ENCODE peak calls at places on chromosomes 11 and 22, in ten cellular contexts. R is esophagus muscularis mucosa, T is transverse colon, E is A549, I is upper lobe of left lung, B is suprapubic skin, K is HepG2, N is ovary, G is tibial nerve, P is H1. M is an unnamed sample.
A peak's percentile ranks its signal among the peaks of the same experiment; 100 is the strongest.

GRCh38 chr11:4511846-4512245 is 29.4 kb downstream of the OR52K1 start:
- DNase-seq in R (no peak), T (no peak), E (no peak), I (no peak), B (no peak), K (no peak), N (peak; percentile 57), G (no peak), P (no peak), M (no peak)

GRCh38 chr11:61535998-61536675 is 27.6 kb downstream of the LRRC10B start:
- DNase-seq in R (no peak), T (no peak), E (no peak), I (no peak), B (no peak), K (no peak), N (no peak), G (no peak), P (no peak), M (no peak)

GRCh38 chr11:62398011-62398994 is 20.5 kb upstream of the SCGB1A1 start:
- DNase-seq in R (no peak), T (no peak), E (peak; percentile 53), I (peak; percentile 76), B (no peak), K (peak; percentile 54), N (peak; percentile 64), G (no peak), P (no peak), M (peak; percentile 76)

GRCh38 chr11:82458777-82459176 is 274.9 kb downstream of the FAM181B start:
- DNase-seq in R (no peak), T (no peak), E (no peak), I (no peak), B (no peak), K (no peak), N (no peak), G (no peak), P (no peak), M (no peak)

GRCh38 chr11:47786373-47786772 is 19.2 kb upstream of the FNBP4 start:
- DNase-seq in R (no peak), T (no peak), E (no peak), I (no peak), B (no peak), K (no peak), N (no peak), G (no peak), P (no peak), M (no peak)

GRCh38 chr11:2581931-2582435 is 117.8 kb downstream of the KCNQ1OT1 start:
- DNase-seq in R (no peak), T (peak; percentile 5), E (no peak), I (peak; percentile 79), B (no peak), K (no peak), N (peak; percentile 31), G (peak; percentile 4), P (no peak), M (no peak)

GRCh38 chr22:47233316-47234243 is 471.1 kb downstream of the TBC1D22A start:
- DNase-seq in R (peak; percentile 78), T (no peak), E (no peak), I (no peak), B (no peak), K (no peak), N (no peak), G (no peak), P (no peak), M (no peak)

GRCh38 chr22:29301716-29302401 is 4.6 kb upstream of the GAS2L1 start:
- DNase-seq in R (no peak), T (no peak), E (no peak), I (no peak), B (peak; percentile 68), K (no peak), N (no peak), G (no peak), P (peak; percentile 53), M (no peak)

GRCh38 chr11:86769219-86769618 is 31.1 kb upstream of the PRSS23 start:
- DNase-seq in R (peak; percentile 70), T (no peak), E (no peak), I (no peak), B (no peak), K (no peak), N (no peak), G (no peak), P (no peak), M (no peak)

GRCh38 chr11:44340656-44341055 is 30.7 kb upstream of the ALX4 start:
- DNase-seq in R (no peak), T (no peak), E (no peak), I (no peak), B (no peak), K (no peak), N (peak; percentile 7), G (no peak), P (no peak), M (no peak)

GRCh38 chr11:746289-747175 is 732 bp upstream of the TALDO1 start:
- DNase-seq in R (no peak), T (no peak), E (no peak), I (no peak), B (no peak), K (no peak), N (no peak), G (no peak), P (no peak), M (peak; percentile 65)

GRCh38 chr22:41315586-41315985 is 14.3 kb downstream of the ZC3H7B start:
- DNase-seq in R (no peak), T (no peak), E (no peak), I (no peak), B (no peak), K (no peak), N (no peak), G (no peak), P (no peak), M (no peak)

GRCh38 chr22:26762503-26763170 is 105.2 kb downstream of the MIAT start:
- DNase-seq in R (no peak), T (no peak), E (no peak), I (no peak), B (no peak), K (no peak), N (no peak), G (no peak), P (no peak), M (no peak)

GRCh38 chr11:68655406-68655805 is 28.9 kb upstream of the GAL start:
- DNase-seq in R (no peak), T (no peak), E (no peak), I (no peak), B (peak; percentile 41), K (no peak), N (no peak), G (no peak), P (no peak), M (no peak)

GRCh38 chr11:70064726-70065317 is 13.3 kb upstream of the ANO1 start:
- DNase-seq in R (peak; percentile 90), T (no peak), E (no peak), I (no peak), B (no peak), K (no peak), N (no peak), G (no peak), P (peak; percentile 41), M (no peak)

GRCh38 chr11:62909107-62909894 is 11.9 kb downstream of the CHRM1 start:
- DNase-seq in R (no peak), T (peak; percentile 85), E (peak; percentile 70), I (no peak), B (no peak), K (peak; percentile 70), N (peak; percentile 63), G (peak; percentile 25), P (peak; percentile 88), M (peak; percentile 72)

GRCh38 chr11:117395476-117395875 is 67.8 kb downstream of the CEP164 start:
- DNase-seq in R (no peak), T (no peak), E (no peak), I (no peak), B (no peak), K (no peak), N (no peak), G (no peak), P (no peak), M (peak; percentile 15)

GRCh38 chr22:28051787-28052356 is 132.8 kb upstream of the PITPNB start:
- DNase-seq in R (no peak), T (peak; percentile 67), E (peak; percentile 21), I (no peak), B (no peak), K (peak; percentile 43), N (peak; percentile 84), G (peak; percentile 64), P (peak; percentile 92), M (peak; percentile 84)

GRCh38 chr22:28053871-28054621 is 135.0 kb upstream of the PITPNB start:
- DNase-seq in R (no peak), T (no peak), E (no peak), I (no peak), B (no peak), K (no peak), N (no peak), G (no peak), P (no peak), M (no peak)

GRCh38 chr22:28054622-28054871 is 135.5 kb upstream of the PITPNB start:
- DNase-seq in R (no peak), T (no peak), E (no peak), I (no peak), B (no peak), K (no peak), N (no peak), G (no peak), P (no peak), M (no peak)

GRCh38 chr22:28051091-28051786 is 132.2 kb upstream of the PITPNB start:
- DNase-seq in R (no peak), T (no peak), E (no peak), I (no peak), B (no peak), K (no peak), N (no peak), G (no peak), P (no peak), M (no peak)

GRCh38 chr22:28052818-28053217 is 133.8 kb upstream of the PITPNB start:
- DNase-seq in R (no peak), T (no peak), E (no peak), I (no peak), B (no peak), K (no peak), N (no peak), G (no peak), P (no peak), M (no peak)
- TF ChIP-seq EP300 in R (no peak), T (no peak), E (no peak), I (no peak), B (no peak), K (no peak), N (no peak), G (no peak), P (no peak), M (no peak)

GRCh38 chr11:99069831-99070444 is 49.2 kb downstream of the CNTN5 start:
- DNase-seq in R (no peak), T (peak; percentile 12), E (no peak), I (no peak), B (no peak), K (peak; percentile 3), N (peak; percentile 27), G (no peak), P (peak; percentile 51), M (peak; percentile 48)
- TF ChIP-seq CTCF in R (no peak), T (no peak), E (no peak), I (no peak), B (no peak), K (peak; percentile 28), N (no peak), G (no peak), P (peak; percentile 22), M (no peak)

GRCh38 chr11:27201454-27202302 is 161.1 kb downstream of the BBOX1 start:
- DNase-seq in R (no peak), T (peak; percentile 96), E (peak; percentile 76), I (no peak), B (peak; percentile 93), K (peak; percentile 96), N (peak; percentile 89), G (peak; percentile 79), P (no peak), M (peak; percentile 98)
- TF ChIP-seq EP300 in R (no peak), T (peak; percentile 44), E (no peak), I (no peak), B (no peak), K (no peak), N (no peak), G (no peak), P (no peak), M (peak; percentile 57)

GRCh38 chr22:49627217-49628181 is 200.2 kb downstream of the BRD1 start:
- DNase-seq in R (no peak), T (no peak), E (no peak), I (peak; percentile 61), B (no peak), K (no peak), N (no peak), G (no peak), P (no peak), M (no peak)
- TF ChIP-seq CTCF in R (no peak), T (no peak), E (no peak), I (no peak), B (no peak), K (no peak), N (no peak), G (no peak), P (no peak), M (no peak)